ENCODE peak calls at places on chromosomes 4 and X, in seven cellular contexts. O is stimulated activated CD4-positive, alpha-beta T cell treated with anti-CD3 and anti-CD28 coated beads, Interleukin-4, amount 100 ng/mL, for 4 hours; Z is tibial artery; L is stromal cell of bone marrow; C is adipocyte; F is stimulated activated effector memory CD8-positive, alpha-beta T cell treated with anti-CD3 and anti-CD28 coated beads, Interleukin-12 subunit alpha, Interleukin-12 subunit beta, amount 100 ng/mL, for 72 hours; U is NCI-H345. Y is an unnamed sample.
A peak's percentile ranks its signal among the peaks of the same experiment; 100 is the strongest.

GRCh38 chrX:262391-262909 is 18.7 kb upstream of the PLCXD1 start:
- DNase-seq in O (no peak), Z (no peak), L (no peak), C (no peak), F (no peak), U (no peak), Y (peak; percentile 53)

GRCh38 chr4:113645771-113646455 is 115.6 kb downstream of the CAMK2D start:
- DNase-seq in O (no peak), Z (no peak), L (peak; percentile 22), C (no peak), F (no peak), U (peak; percentile 3), Y (no peak)

GRCh38 chr4:8550691-8551090 is 29.5 kb upstream of the GPR78 start:
- DNase-seq in O (no peak), Z (no peak), L (no peak), C (no peak), F (no peak), U (no peak), Y (peak; percentile 68)

GRCh38 chrX:9456250-9457074 is 8.4 kb upstream of the TBL1X start:
- DNase-seq in O (peak; percentile 8), Z (no peak), L (no peak), C (no peak), F (peak; percentile 52), U (no peak), Y (no peak)

GRCh38 chr4:155552180-155552579 is 114.5 kb upstream of the GUCY1A1 start:
- DNase-seq in O (no peak), Z (no peak), L (no peak), C (peak; percentile 50), F (no peak), U (no peak), Y (no peak)

GRCh38 chrX:8565729-8566128 is 101.1 kb downstream of the VCX3B start:
- DNase-seq in O (no peak), Z (no peak), L (no peak), C (no peak), F (no peak), U (no peak), Y (no peak)

GRCh38 chr4:79626102-79626501 is 218.1 kb upstream of the GK2 start:
- DNase-seq in O (no peak), Z (no peak), L (no peak), C (no peak), F (no peak), U (no peak), Y (no peak)

GRCh38 chr4:80465238-80465637 is 129.7 kb downstream of the CFAP299 start:
- DNase-seq in O (no peak), Z (no peak), L (no peak), C (peak; percentile 15), F (no peak), U (no peak), Y (no peak)

GRCh38 chr4:87005690-87006461 is 71.1 kb downstream of the AFF1 start:
- DNase-seq in O (peak; percentile 18), Z (no peak), L (no peak), C (no peak), F (peak; percentile 70), U (peak; percentile 9), Y (no peak)

GRCh38 chr4:77156912-77157858 is at the start of gene CCNG2:
- DNase-seq in O (peak; percentile 73), Z (peak; percentile 89), L (peak; percentile 83), C (peak; percentile 97), F (peak; percentile 97), U (peak; percentile 92), Y (peak; percentile 95)

GRCh38 chr4:146486565-146486964 is 35.2 kb downstream of the SLC10A7 start:
- DNase-seq in O (no peak), Z (no peak), L (no peak), C (no peak), F (no peak), U (no peak), Y (no peak)

GRCh38 chrX:129980540-129981206 is 1.8 kb upstream of the BCORL1 start:
- DNase-seq in O (peak; percentile 10), Z (peak; percentile 51), L (no peak), C (peak; percentile 54), F (peak; percentile 63), U (no peak), Y (peak; percentile 83)

GRCh38 chr4:39067451-39067850 is 5.4 kb downstream of the KLHL5 start:
- DNase-seq in O (no peak), Z (no peak), L (no peak), C (no peak), F (no peak), U (no peak), Y (no peak)

GRCh38 chrX:24054182-24055042 is at the start of gene EIF2S3:
- DNase-seq in O (peak; percentile 70), Z (peak; percentile 82), L (peak; percentile 92), C (peak; percentile 98), F (peak; percentile 88), U (peak; percentile 94), Y (peak; percentile 97)

GRCh38 chrX:72479324-72480274 is 93.0 kb downstream of the HDAC8 start:
- DNase-seq in O (no peak), Z (no peak), L (no peak), C (no peak), F (no peak), U (no peak), Y (no peak)

GRCh38 chrX:7086384-7086783 is 61.1 kb upstream of the STS start:
- DNase-seq in O (no peak), Z (no peak), L (no peak), C (no peak), F (no peak), U (no peak), Y (no peak)

GRCh38 chrX:8191022-8191421 is 20.0 kb upstream of the VCX2 start:
- DNase-seq in O (no peak), Z (no peak), L (no peak), C (no peak), F (no peak), U (no peak), Y (no peak)

GRCh38 chr4:188839704-188840103 is 700.5 kb downstream of the TRIML1 start:
- DNase-seq in O (no peak), Z (no peak), L (no peak), C (peak; percentile 11), F (no peak), U (no peak), Y (no peak)

GRCh38 chr4:68070302-68070701 is 59.4 kb downstream of the TMPRSS11F start:
- DNase-seq in O (no peak), Z (no peak), L (no peak), C (no peak), F (no peak), U (no peak), Y (no peak)

GRCh38 chrX:151680805-151681204 is 14.5 kb upstream of the PRRG3 start:
- DNase-seq in O (peak; percentile 46), Z (no peak), L (no peak), C (peak; percentile 29), F (peak; percentile 78), U (peak; percentile 11), Y (no peak)

GRCh38 chr4:71133491-71133890 is 140.0 kb downstream of the DCK start:
- DNase-seq in O (no peak), Z (no peak), L (no peak), C (no peak), F (no peak), U (no peak), Y (no peak)

GRCh38 chr4:153798901-153799707 is 10.2 kb upstream of the SFRP2 start:
- DNase-seq in O (no peak), Z (no peak), L (no peak), C (no peak), F (no peak), U (no peak), Y (no peak)

GRCh38 chr4:4289575-4289929 is 402 bp downstream of the LYAR start:
- DNase-seq in O (peak; percentile 6), Z (no peak), L (no peak), C (peak; percentile 56), F (no peak), U (no peak), Y (no peak)